ENCODE peak calls at places on chromosomes 1 and 21, in ten cellular contexts. B is mucosa of descending colon, P is ovary, L is lung, W is H1, T is tibial nerve, F is endodermal cell, I is sigmoid colon, D is OCI-LY7, A is neural progenitor cell. R is an unnamed sample.

GRCh38 chr21:23542097-23542496 is 2065.2 kb downstream of the MRPL39 start:
- DNase-seq in B (no peak), P (no peak), L (no peak), W (no peak), T (no peak), F (no peak), I (no peak), D (no peak), A (no peak), R (no peak)

GRCh38 chr1:208054885-208055507 is 144.1 kb upstream of the CD34 start:
- DNase-seq in B (no peak), P (no peak), L (no peak), W (no peak), T (no peak), F (peak; percentile 67), I (no peak), D (no peak), A (no peak), R (no peak)

GRCh38 chr21:42219606-42220137 is 732 bp downstream of the ABCG1 start:
- DNase-seq in B (peak; percentile 73), P (no peak), L (no peak), W (no peak), T (no peak), F (peak; percentile 72), I (peak; percentile 81), D (peak; percentile 49), A (peak; percentile 57), R (no peak)

GRCh38 chr1:204266504-204267034 is 52.8 kb upstream of the GOLT1A start:
- DNase-seq in B (no peak), P (no peak), L (no peak), W (no peak), T (no peak), F (no peak), I (no peak), D (no peak), A (no peak), R (no peak)

GRCh38 chr1:214623430-214623829 is 20.4 kb downstream of the CENPF start:
- DNase-seq in B (no peak), P (no peak), L (no peak), W (no peak), T (no peak), F (no peak), I (no peak), D (no peak), A (no peak), R (no peak)

GRCh38 chr1:218588555-218589172 is 243.5 kb downstream of the TGFB2 start:
- DNase-seq in B (no peak), P (no peak), L (no peak), W (no peak), T (no peak), F (no peak), I (no peak), D (no peak), A (no peak), R (no peak)

GRCh38 chr1:184825571-184825970 is 70.9 kb upstream of the EDEM3 start:
- DNase-seq in B (no peak), P (no peak), L (no peak), W (no peak), T (no peak), F (no peak), I (no peak), D (no peak), A (no peak), R (no peak)

GRCh38 chr1:7290971-7291970 is 479.8 kb upstream of the VAMP3 start:
- DNase-seq in B (no peak), P (no peak), L (peak; percentile 28), W (no peak), T (no peak), F (peak; percentile 38), I (no peak), D (no peak), A (no peak), R (peak; percentile 51)

GRCh38 chr1:159851386-159851785 is 11.1 kb downstream of the VSIG8 start:
- DNase-seq in B (no peak), P (no peak), L (no peak), W (no peak), T (no peak), F (no peak), I (no peak), D (peak; percentile 4), A (no peak), R (no peak)

GRCh38 chr1:165600793-165601192 is 30.2 kb upstream of the MGST3 start:
- DNase-seq in B (no peak), P (no peak), L (no peak), W (no peak), T (no peak), F (no peak), I (no peak), D (no peak), A (no peak), R (no peak)

GRCh38 chr1:938711-939504 is 15.2 kb downstream of the SAMD11 start:
- DNase-seq in B (no peak), P (no peak), L (no peak), W (no peak), T (no peak), F (peak; percentile 87), I (no peak), D (no peak), A (peak; percentile 72), R (no peak)

GRCh38 chr1:941027-941587 is 17.4 kb downstream of the SAMD11 start:
- DNase-seq in B (no peak), P (no peak), L (no peak), W (no peak), T (no peak), F (no peak), I (no peak), D (no peak), A (no peak), R (peak; percentile 30)

GRCh38 chr1:939511-940107 is 15.9 kb downstream of the SAMD11 start:
- DNase-seq in B (no peak), P (no peak), L (no peak), W (no peak), T (no peak), F (no peak), I (no peak), D (no peak), A (no peak), R (no peak)

GRCh38 chr1:941588-942383 is 17.3 kb downstream of the NOC2L start:
- DNase-seq in B (peak; percentile 77), P (peak; percentile 43), L (peak; percentile 60), W (no peak), T (no peak), F (peak; percentile 91), I (peak; percentile 88), D (no peak), A (peak; percentile 93), R (peak; percentile 75)

DNA sequence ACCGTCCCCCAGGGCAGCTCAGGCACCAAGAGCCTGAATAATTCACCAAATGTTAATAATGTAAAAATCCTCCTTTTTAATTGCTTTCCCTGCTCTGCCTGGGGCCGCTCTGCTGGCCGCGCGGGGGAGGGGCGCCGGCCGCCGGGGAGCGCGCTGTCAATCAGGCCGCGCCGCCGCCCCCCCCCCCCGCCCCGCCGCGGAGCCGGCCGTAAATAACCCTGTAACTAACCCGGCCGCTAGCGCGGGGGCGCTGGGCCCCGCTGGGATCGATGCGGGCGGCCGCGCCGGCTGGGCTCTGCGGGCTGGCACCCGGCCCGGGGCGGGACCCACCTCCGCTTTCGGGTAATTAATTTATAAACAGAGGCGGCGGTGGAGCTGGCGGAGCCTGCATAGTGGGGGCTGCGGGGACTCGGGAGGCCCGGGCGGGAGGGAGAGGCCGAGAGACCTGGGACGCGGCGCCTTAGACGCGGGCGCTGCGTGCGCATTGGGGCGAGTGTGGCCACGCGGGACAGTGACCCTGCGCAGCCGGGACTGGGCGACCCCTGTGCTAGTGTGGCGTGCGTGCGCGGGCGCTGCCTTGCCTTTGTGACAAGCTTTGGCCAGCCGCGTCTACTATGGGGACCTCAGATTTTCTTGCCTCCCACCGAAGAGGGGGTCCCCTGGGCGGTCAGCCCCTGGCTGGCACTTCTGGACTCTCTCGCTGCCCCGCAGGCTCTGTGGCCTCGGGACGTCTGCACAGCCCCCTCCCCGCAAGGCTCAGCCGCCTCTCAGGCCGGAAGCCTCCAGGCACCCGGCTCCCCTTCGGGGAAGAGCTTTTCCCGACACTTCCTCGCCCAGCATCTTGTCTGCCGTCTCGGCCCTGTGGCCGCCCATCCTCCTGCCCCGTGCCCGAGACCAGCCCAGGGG is 16.7 kb downstream of the SAMD11 start:
- DNase-seq in B (peak; percentile 67), P (peak; percentile 61), L (no peak), W (no peak), T (no peak), F (peak; percentile 82), I (peak; percentile 82), D (no peak), A (peak; percentile 77), R (peak; percentile 79)
- TF ChIP-seq CTCF in B (no peak), P (no peak), L (no peak), W (no peak), T (peak; percentile 6), F (no peak), I (no peak), D (no peak), A (no peak), R (no peak)

GRCh38 chr21:45639206-45640000 is 4.1 kb upstream of the PCBP3 start:
- DNase-seq in B (no peak), P (no peak), L (no peak), W (no peak), T (no peak), F (no peak), I (no peak), D (no peak), A (no peak), R (no peak)
- H3K4me1 ChIP-seq in B (peaks cover 16% of the 10 kb centered on the region), P (no peaks in the 10 kb centered on the region), L (peaks cover 5% of the 10 kb centered on the region), W (peaks cover 2% of the 10 kb centered on the region), T (no peaks in the 10 kb centered on the region), F (no peaks in the 10 kb centered on the region), I (peaks cover 4% of the 10 kb centered on the region), D (peaks cover 62% of the 10 kb centered on the region), A (peaks cover 2% of the 10 kb centered on the region), R (no peaks in the 10 kb centered on the region)

DNA sequence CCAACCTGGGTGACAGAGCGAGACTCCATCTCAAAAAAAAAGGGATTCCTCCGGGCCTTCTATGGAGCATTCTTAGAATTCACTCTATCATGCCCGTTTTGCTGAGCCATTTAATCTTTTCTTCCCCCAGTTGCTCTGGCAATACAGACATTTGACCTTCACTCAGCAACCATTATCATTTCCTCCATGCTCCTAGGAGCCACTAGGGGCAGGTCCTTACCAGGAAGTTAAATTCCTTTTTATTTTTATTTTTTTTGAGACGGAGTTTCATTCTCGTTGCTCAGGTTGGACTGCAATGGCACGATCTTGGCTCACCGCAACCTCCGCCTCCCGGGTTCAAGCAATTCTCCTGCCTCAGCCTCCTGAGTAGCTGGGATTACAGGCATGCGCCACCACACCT is 9.7 kb upstream of the CGN start:
- DNase-seq in B (no peak), P (no peak), L (no peak), W (no peak), T (no peak), F (peak; percentile 50), I (no peak), D (peak; percentile 19), A (no peak), R (no peak)
- TF ChIP-seq CTCF in B (no peak), P (no peak), L (no peak), W (peak; percentile 23), T (no peak), F (peak; percentile 65), I (no peak), D (peak; percentile 25), A (peak; percentile 25), R (no peak)

DNA sequence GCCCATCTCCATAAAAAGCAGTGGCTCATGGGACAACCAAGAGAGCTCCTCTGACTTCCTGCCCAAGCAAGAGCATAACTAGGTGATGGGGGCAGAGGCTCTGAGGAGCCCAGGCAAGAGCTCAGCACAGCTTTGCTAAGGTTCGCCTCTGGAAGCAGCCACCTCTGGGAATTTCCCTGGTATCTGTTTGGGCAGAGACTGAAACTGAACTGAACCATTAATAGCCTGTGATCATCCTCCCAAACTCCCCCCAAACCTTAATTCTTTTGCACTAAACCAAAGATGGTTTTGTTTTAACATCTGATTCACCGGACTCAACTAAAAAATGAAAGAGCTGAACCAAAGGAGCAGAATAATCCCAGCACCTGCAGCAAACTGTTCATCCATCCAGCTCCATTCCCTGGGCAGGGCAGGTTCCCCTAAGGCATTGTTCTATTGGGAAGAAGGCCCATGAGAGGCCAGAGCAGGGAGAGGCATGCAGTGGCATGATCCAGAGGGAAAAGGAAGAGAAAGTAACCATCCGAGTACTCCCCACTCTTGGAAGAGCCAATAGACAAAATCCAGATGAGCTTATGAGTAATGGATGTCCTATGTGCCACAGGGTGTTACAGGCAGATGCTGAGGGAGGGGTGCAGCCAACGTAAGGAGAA is 77.8 kb upstream of the KAZN start:
- DNase-seq in B (no peak), P (no peak), L (no peak), W (no peak), T (no peak), F (peak; percentile 19), I (peak; percentile 28), D (no peak), A (no peak), R (no peak)
- H3K4me1 ChIP-seq in B (no peaks in the 10 kb centered on the region), P (peaks cover 2% of the 10 kb centered on the region), L (no peaks in the 10 kb centered on the region), W (no peaks in the 10 kb centered on the region), T (no peaks in the 10 kb centered on the region), F (no peaks in the 10 kb centered on the region), I (peaks cover 37% of the 10 kb centered on the region), D (peaks cover 5% of the 10 kb centered on the region), A (no peaks in the 10 kb centered on the region), R (no peaks in the 10 kb centered on the region)